ENCODE peak calls at places on chromosomes 6 and 20, in six cellular contexts. H is fibroblast of the aortic adventitia, X is BE2C, Y is cardiac fibroblast, I is AG04450, B is lower lobe of right lung. J is an unnamed sample.
A peak's percentile ranks its signal among the peaks of the same experiment; 100 is the strongest.

GRCh38 chr6:88843040-88843439 is 120.4 kb downstream of the RNGTT start:
- DNase-seq in I (peak; percentile 44), B (no peak), H (peak; percentile 88), Y (peak; percentile 81), X (no peak), J (no peak)

GRCh38 chr6:37628611-37629320 is 68.9 kb downstream of the MDGA1 start:
- DNase-seq in I (peak; percentile 21), H (peak; percentile 60), Y (peak; percentile 63), X (no peak), B (no peak), J (no peak)

GRCh38 chr6:77463308-77463880 is at the start of gene HTR1B:
- DNase-seq in X (no peak), Y (peak; percentile 68), H (no peak), B (peak; percentile 38), I (no peak), J (no peak)

GRCh38 chr20:30284533-30284932 is 972.9 kb upstream of the DEFB115 start:
- DNase-seq in I (no peak), X (no peak), H (no peak), Y (no peak), B (no peak), J (no peak)

GRCh38 chr6:301526-301925 is 9.2 kb downstream of the DUSP22 start:
- DNase-seq in Y (no peak), I (no peak), H (no peak), X (no peak), B (no peak), J (no peak)

GRCh38 chr20:2311329-2311728 is 15.5 kb downstream of the TGM3 start:
- DNase-seq in X (no peak), Y (no peak), B (no peak), H (no peak), I (no peak), J (no peak)

GRCh38 chr20:20731000-20731944 is 18.8 kb upstream of the RALGAPA2 start:
- DNase-seq in B (no peak), Y (peak; percentile 24), H (peak; percentile 47), I (no peak), X (no peak), J (no peak)

GRCh38 chr20:44719841-44720240 is 4.7 kb downstream of the CCN5 start:
- DNase-seq in Y (no peak), I (no peak), H (no peak), X (no peak), B (peak; percentile 43), J (no peak)

GRCh38 chr6:118992186-118992795 is 57.3 kb upstream of the MCM9 start:
- DNase-seq in H (no peak), B (no peak), I (no peak), X (no peak), Y (no peak), J (no peak)

GRCh38 chr6:46931416-46931815 is 9.7 kb upstream of the ADGRF5 start:
- DNase-seq in X (no peak), I (no peak), Y (no peak), H (no peak), B (no peak), J (no peak)

GRCh38 chr6:127031511-127031910 is 87.0 kb upstream of the RSPO3 start:
- DNase-seq in B (no peak), X (no peak), Y (no peak), H (no peak), I (no peak), J (no peak)

GRCh38 chr6:120606743-120607142 is 727.5 kb downstream of the TBC1D32 start:
- DNase-seq in I (no peak), H (no peak), X (no peak), Y (no peak), B (no peak), J (no peak)

GRCh38 chr20:54148947-54149764 is 24.6 kb downstream of the CYP24A1 start:
- DNase-seq in Y (no peak), I (no peak), H (no peak), B (no peak), X (no peak), J (no peak)

GRCh38 chr6:154848580-154848979 is 115.4 kb downstream of the SCAF8 start:
- DNase-seq in Y (peak; percentile 29), H (peak; percentile 24), X (no peak), I (no peak), B (no peak), J (no peak)

GRCh38 chr6:155408981-155409380 is 46.7 kb downstream of the NOX3 start:
- DNase-seq in B (no peak), I (no peak), Y (no peak), H (no peak), X (no peak), J (no peak)

GRCh38 chr6:129184808-129185366 is 301.9 kb downstream of the LAMA2 start:
- DNase-seq in B (no peak), X (no peak), H (peak; percentile 20), I (no peak), Y (peak; percentile 54), J (no peak)

GRCh38 chr6:170516783-170517616 is 36.1 kb downstream of the PSMB1 start:
- DNase-seq in H (peak; percentile 82), X (peak; percentile 76), I (peak; percentile 52), B (peak; percentile 59), Y (peak; percentile 83), J (peak; percentile 33)

GRCh38 chr6:139990287-139990686 is 615.8 kb upstream of the CITED2 start:
- DNase-seq in B (no peak), I (no peak), X (no peak), H (peak; percentile 72), Y (no peak), J (no peak)

GRCh38 chr20:13755809-13756208 is 28.9 kb downstream of the ESF1 start:
- DNase-seq in I (no peak), X (no peak), H (peak; percentile 27), B (no peak), Y (no peak), J (no peak)

GRCh38 chr6:27889628-27890315 is 22.4 kb downstream of the OR2B2 start:
- DNase-seq in I (no peak), H (no peak), X (no peak), Y (peak; percentile 8), B (no peak), J (peak; percentile 65)

GRCh38 chr20:20363449-20364015 is 4.4 kb upstream of the INSM1 start:
- DNase-seq in B (no peak), H (no peak), X (no peak), Y (no peak), I (no peak), J (no peak)

GRCh38 chr6:144215402-144215931 is 65.2 kb downstream of the STX11 start:
- DNase-seq in B (peak; percentile 62), X (peak; percentile 34), H (peak; percentile 46), I (no peak), Y (peak; percentile 44), J (peak; percentile 21)

GRCh38 chr6:126811307-126811706 is 307.2 kb upstream of the RSPO3 start:
- DNase-seq in I (no peak), B (no peak), H (peak; percentile 87), Y (peak; percentile 51), X (no peak), J (no peak)

GRCh38 chr20:25005220-25005619 is 12.7 kb upstream of the APMAP start:
- DNase-seq in H (peak; percentile 18), Y (no peak), I (no peak), B (no peak), X (no peak), J (no peak)

GRCh38 chr6:32627249-32627648 is 10.0 kb upstream of the HLA-DQA1 start:
- DNase-seq in I (no peak), Y (no peak), B (no peak), H (no peak), X (no peak), J (no peak)

GRCh38 chr6:31180500-31180899 is 10.0 kb upstream of the POU5F1 start:
- DNase-seq in X (peak; percentile 82), I (no peak), B (peak; percentile 81), H (peak; percentile 81), Y (peak; percentile 80), J (peak; percentile 70)

GRCh38 chr6:104603108-104603745 is 256.5 kb downstream of the HACE1 start:
- DNase-seq in B (no peak), X (no peak), H (no peak), Y (no peak), I (no peak), J (no peak)

GRCh38 chr6:43141644-43142043 is 29.4 kb upstream of the SRF start:
- DNase-seq in B (no peak), Y (no peak), H (no peak), X (no peak), I (no peak), J (no peak)

GRCh38 chr6:43143235-43144124 is 27.6 kb upstream of the SRF start:
- DNase-seq in X (peak; percentile 93), I (peak; percentile 86), B (peak; percentile 85), Y (peak; percentile 85), H (peak; percentile 92), J (no peak)

GRCh38 chr6:43138267-43138666 is 32.8 kb upstream of the SRF start:
- DNase-seq in H (no peak), Y (no peak), I (no peak), B (no peak), X (no peak), J (no peak)

GRCh38 chr6:43144879-43145278 is 26.2 kb upstream of the SRF start:
- DNase-seq in I (no peak), Y (peak; percentile 51), B (no peak), H (no peak), X (no peak), J (no peak)

GRCh38 chr6:43142101-43142500 is 29.0 kb upstream of the SRF start:
- DNase-seq in B (no peak), H (no peak), Y (no peak), X (no peak), I (no peak), J (no peak)
- H3K4me3 ChIP-seq in B (no peak overlapping the region), H (no peak overlapping the region), Y (no peak overlapping the region), X (no peak overlapping the region), I (no peak overlapping the region), J (no peak overlapping the region)

GRCh38 chr20:41853803-41854202 is 235.6 kb upstream of the CHD6 start:
- DNase-seq in B (no peak), I (no peak), Y (no peak), H (no peak), X (no peak), J (no peak)

GRCh38 chr20:41848180-41848579 is 230.0 kb upstream of the CHD6 start:
- DNase-seq in B (no peak), Y (no peak), X (no peak), I (no peak), H (no peak), J (no peak)
- TF ChIP-seq CTCF in B (no peak), Y (no peak), X (peak; percentile 11), I (no peak), H (no peak), J (no peak)

DNA sequence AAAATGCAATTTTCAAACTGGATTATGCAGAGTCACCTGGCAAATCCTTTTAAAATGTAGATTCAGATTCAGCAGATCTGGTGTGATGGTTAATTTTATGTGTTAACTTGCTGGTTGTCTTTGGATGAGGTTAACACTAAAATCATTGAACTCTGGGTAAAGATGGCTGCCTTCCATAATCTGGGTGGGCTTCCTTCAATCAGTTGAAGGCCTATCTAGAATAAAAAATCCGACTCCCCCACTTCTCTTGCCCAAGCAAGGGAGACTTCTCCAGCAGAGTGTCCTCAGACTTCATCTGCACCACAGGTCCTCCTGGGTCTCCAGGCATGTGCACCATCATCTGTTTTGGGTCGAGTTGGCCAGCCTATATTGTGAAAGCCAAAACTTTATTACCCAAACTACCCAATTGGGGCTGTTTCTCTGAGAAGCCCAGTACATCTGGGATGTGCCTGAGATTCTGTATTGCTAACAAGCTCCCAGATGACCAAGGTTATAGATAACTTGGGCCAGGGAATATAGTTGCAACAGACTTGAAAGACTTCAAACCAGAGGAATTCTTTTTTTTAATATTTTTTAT is 1.6 kb upstream of the SLC17A5 start:
- DNase-seq in Y (no peak), H (no peak), X (no peak), I (no peak), B (no peak), J (no peak)
- H3K4me3 ChIP-seq in Y (no peak overlapping the region), H (peak overlapping the region; percentile 94), X (no peak overlapping the region), I (no peak overlapping the region), B (peak overlapping the region; percentile 99), J (no peak overlapping the region)

GRCh38 chr20:35329435-35330139 is 37.4 kb upstream of the FAM83C start:
- DNase-seq in H (no peak), X (peak; percentile 60), I (no peak), Y (peak; percentile 60), B (no peak), J (peak; percentile 21)
- TF ChIP-seq CTCF in H (peak; percentile 52), X (peak; percentile 87), I (peak; percentile 51), Y (peak; percentile 67), B (peak; percentile 45), J (peak; percentile 75)

J was measured in GM12864.